ENCODE peak calls at places on chromosomes 7 and 10, in nine cellular contexts. T is heart left ventricle; M is PC-3; D is A549; U is effector memory CD4-positive, alpha-beta T cell; P is epithelial cell of prostate; Y is heart right ventricle; J is ovary; N is CD8-positive, alpha-beta memory T cell. R is an unnamed sample.

GRCh38 chr10:126434235-126434634 is 46.0 kb upstream of the ADAM12 start:
- DNase-seq in T (no peak), M (no peak), D (no peak), U (no peak), P (no peak), Y (no peak), J (no peak), N (no peak), R (no peak)

GRCh38 chr7:30281791-30282190 is 2.6 kb upstream of the ZNRF2 start:
- DNase-seq in T (no peak), M (no peak), D (no peak), U (no peak), P (no peak), Y (no peak), J (no peak), N (no peak), R (no peak)

GRCh38 chr10:58631715-58632114 is 119.0 kb downstream of the BICC1 start:
- DNase-seq in T (no peak), M (no peak), D (peak; percentile 24), U (no peak), P (no peak), Y (no peak), J (no peak), N (no peak), R (no peak)

GRCh38 chr7:82194011-82194410 is 249.6 kb downstream of the CACNA2D1 start:
- DNase-seq in T (no peak), M (peak; percentile 22), D (peak; percentile 13), U (no peak), P (peak; percentile 20), Y (no peak), J (no peak), N (no peak), R (no peak)

GRCh38 chr10:129761981-129762956 is 201.8 kb downstream of the EBF3 start:
- DNase-seq in T (no peak), M (no peak), D (no peak), U (no peak), P (no peak), Y (no peak), J (no peak), N (no peak), R (no peak)

GRCh38 chr7:36490335-36490940 is 100.8 kb downstream of the ANLN start:
- DNase-seq in T (no peak), M (no peak), D (no peak), U (no peak), P (no peak), Y (no peak), J (no peak), N (no peak), R (no peak)

GRCh38 chr10:77287647-77288120 is 349.9 kb downstream of the KCNMA1 start:
- DNase-seq in T (peak; percentile 40), M (peak; percentile 76), D (peak; percentile 67), U (no peak), P (no peak), Y (no peak), J (no peak), N (no peak), R (no peak)

GRCh38 chr7:110253083-110253482 is 837.8 kb upstream of the LRRN3 start:
- DNase-seq in T (no peak), M (no peak), D (no peak), U (no peak), P (no peak), Y (no peak), J (no peak), N (no peak), R (no peak)

GRCh38 chr7:82017334-82017943 is 247.6 kb upstream of the HGF start:
- DNase-seq in T (no peak), M (peak; percentile 57), D (peak; percentile 47), U (no peak), P (no peak), Y (no peak), J (no peak), N (no peak), R (no peak)

GRCh38 chr7:8005279-8005678 is 36.7 kb downstream of the GLCCI1 start:
- DNase-seq in T (no peak), M (no peak), D (no peak), U (no peak), P (no peak), Y (no peak), J (no peak), N (no peak), R (no peak)

GRCh38 chr7:89757910-89758309 is 396.4 kb upstream of the STEAP1 start:
- DNase-seq in T (no peak), M (no peak), D (no peak), U (no peak), P (peak; percentile 24), Y (no peak), J (no peak), N (no peak), R (no peak)

GRCh38 chr10:120495226-120495625 is 38.2 kb downstream of the PLPP4 start:
- DNase-seq in T (no peak), M (no peak), D (no peak), U (no peak), P (no peak), Y (no peak), J (no peak), N (no peak), R (no peak)

GRCh38 chr10:33217854-33218253 is 116.6 kb downstream of the NRP1 start:
- DNase-seq in T (no peak), M (peak; percentile 93), D (peak; percentile 52), U (no peak), P (no peak), Y (no peak), J (no peak), N (no peak), R (no peak)

GRCh38 chr10:4830546-4830945 is 4.5 kb downstream of the AKR1E2 start:
- DNase-seq in T (no peak), M (no peak), D (no peak), U (no peak), P (no peak), Y (no peak), J (no peak), N (no peak), R (no peak)

GRCh38 chr10:14648936-14649335 is 125.8 kb downstream of the FAM107B start:
- DNase-seq in T (no peak), M (no peak), D (no peak), U (no peak), P (peak; percentile 48), Y (no peak), J (no peak), N (no peak), R (no peak)
- H3K27ac ChIP-seq in T (peak overlapping the region; percentile 48), M (no peak overlapping the region), D (no peak overlapping the region), U (peak overlapping the region; percentile 97), P (peak overlapping the region; percentile 39), Y (peak overlapping the region; percentile 83), J (no peak overlapping the region), N (peak overlapping the region; percentile 91), R (peak overlapping the region; percentile 91)

DNA sequence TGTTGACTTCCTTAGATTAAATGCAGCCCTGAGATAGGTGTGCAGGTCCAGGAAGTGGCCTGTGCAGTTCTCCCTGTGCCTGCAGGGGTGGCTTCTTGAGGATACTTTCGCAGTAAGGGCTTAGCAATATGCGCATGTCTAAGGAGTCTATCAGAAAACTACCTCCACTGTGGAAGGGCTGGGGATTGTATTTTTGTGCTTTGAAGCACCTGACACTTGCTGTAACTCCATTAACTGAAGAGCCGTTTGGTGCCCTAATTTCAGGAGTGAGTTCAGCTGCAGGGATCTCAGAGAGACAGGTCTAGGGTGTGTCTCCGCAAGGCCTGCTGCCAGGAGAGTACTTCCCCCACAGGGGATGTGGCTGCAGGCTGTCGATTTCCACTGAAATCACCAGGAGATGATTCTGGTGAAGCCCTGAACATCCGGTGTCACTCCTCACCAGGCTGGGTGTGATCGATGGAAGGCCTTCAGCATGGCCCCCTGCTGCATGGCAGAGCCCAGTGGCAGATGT is 35.5 kb downstream of the IKZF1 start:
- DNase-seq in T (no peak), M (no peak), D (no peak), U (no peak), P (no peak), Y (no peak), J (no peak), N (peak; percentile 51), R (no peak)
- H3K27ac ChIP-seq in T (no peak overlapping the region), M (no peak overlapping the region), D (no peak overlapping the region), U (peak overlapping the region; percentile 94), P (no peak overlapping the region), Y (no peak overlapping the region), J (no peak overlapping the region), N (peak overlapping the region; percentile 64), R (no peak overlapping the region)

DNA sequence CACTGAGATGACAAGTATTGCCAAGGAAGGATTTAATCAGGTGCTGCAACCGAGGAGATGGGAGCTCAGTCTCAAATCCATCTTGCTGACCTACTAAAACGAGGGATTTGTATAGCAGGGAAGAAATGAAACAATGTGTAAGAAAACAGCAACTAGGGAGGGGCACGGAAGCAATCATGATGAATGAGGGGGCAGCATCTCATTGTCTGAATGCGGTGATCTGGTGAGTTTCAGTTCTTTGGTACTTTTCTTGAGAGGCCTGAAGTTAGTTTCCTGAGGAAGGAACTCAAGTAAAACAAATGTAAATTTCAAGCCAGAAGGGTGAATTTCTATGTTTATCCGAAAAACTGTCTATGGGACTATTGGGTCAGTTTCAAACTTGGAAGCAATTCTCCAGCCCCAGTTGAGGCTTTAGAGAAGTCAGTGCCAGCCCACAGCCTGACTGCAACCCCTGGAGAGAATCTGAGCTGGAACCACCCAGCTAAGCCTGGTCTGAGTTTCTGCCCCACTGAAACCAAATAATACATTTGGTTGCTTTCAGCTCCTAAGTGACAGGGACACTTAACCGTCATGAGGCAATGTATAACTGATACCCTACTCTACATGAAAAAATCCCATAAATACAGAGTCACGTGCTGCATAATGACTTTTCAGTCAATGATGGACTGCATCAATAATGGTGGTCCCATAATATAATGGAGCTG is 45.8 kb upstream of the TNS3 start:
- DNase-seq in T (no peak), M (no peak), D (no peak), U (no peak), P (no peak), Y (no peak), J (no peak), N (no peak), R (no peak)
- H3K27ac ChIP-seq in T (no peak overlapping the region), M (no peak overlapping the region), D (peak overlapping the region; percentile 37), U (no peak overlapping the region), P (no peak overlapping the region), Y (no peak overlapping the region), J (no peak overlapping the region), N (no peak overlapping the region), R (no peak overlapping the region)

GRCh38 chr10:44934416-44935200 is 23.5 kb downstream of the TMEM72 start:
- DNase-seq in T (peak; percentile 70), M (no peak), D (no peak), U (no peak), P (no peak), Y (peak; percentile 33), J (no peak), N (no peak), R (peak; percentile 66)

GRCh38 chr10:44935961-44936285 is 23.7 kb upstream of the RASSF4 start:
- DNase-seq in T (no peak), M (no peak), D (no peak), U (no peak), P (no peak), Y (no peak), J (no peak), N (no peak), R (no peak)

GRCh38 chr10:44936314-44936975 is 23.2 kb upstream of the RASSF4 start:
- DNase-seq in T (no peak), M (no peak), D (no peak), U (no peak), P (no peak), Y (no peak), J (peak; percentile 0), N (no peak), R (no peak)

GRCh38 chr10:44933922-44934321 is 22.8 kb downstream of the TMEM72 start:
- DNase-seq in T (no peak), M (no peak), D (no peak), U (no peak), P (no peak), Y (no peak), J (no peak), N (no peak), R (no peak)

GRCh38 chr10:44935201-44935960 is 24.2 kb upstream of the RASSF4 start:
- DNase-seq in T (peak; percentile 77), M (no peak), D (peak; percentile 23), U (no peak), P (no peak), Y (peak; percentile 67), J (no peak), N (no peak), R (peak; percentile 77)
- H3K27ac ChIP-seq in T (peak overlapping the region; percentile 72), M (no peak overlapping the region), D (no peak overlapping the region), U (no peak overlapping the region), P (no peak overlapping the region), Y (peak overlapping the region; percentile 69), J (no peak overlapping the region), N (no peak overlapping the region), R (no peak overlapping the region)

R was measured in aorta.